ENCODE peak calls at places on chromosomes 1 and 21, in eight cellular contexts. T is stimulated activated CD8-positive, alpha-beta memory T cell treated with anti-CD3 and anti-CD28 coated beads, Interleukin-2, amount 100 ng/mL, for 48 hours; U is AG10803; N is hepatic stellate cell; G is glomerular endothelial cell; H is stimulated activated CD4-positive, alpha-beta T cell treated with anti-CD3 and anti-CD28 coated beads, TNF-alpha, amount 100 ng/mL, for 4 hours; E is activated CD8-positive, alpha-beta memory T cell treated with anti-CD3 and anti-CD28 coated beads, Interleukin-2, amount 50 U/mL, for 48 hours; V is AG08395. R is an unnamed sample.

GRCh38 chr1:64645742-64646141 is 99.1 kb upstream of the RAVER2 start:
- DNase-seq in E (no peak), V (no peak), H (no peak), N (no peak), T (no peak), U (no peak), G (no peak), R (no peak)

GRCh38 chr21:31967334-31967733 is 94.5 kb downstream of the HUNK start:
- DNase-seq in G (no peak), N (no peak), E (no peak), U (no peak), V (no peak), T (no peak), H (no peak), R (no peak)

GRCh38 chr1:165354739-165355138 is 1.8 kb downstream of the LMX1A start:
- DNase-seq in G (no peak), N (no peak), V (no peak), E (no peak), T (no peak), U (no peak), H (no peak), R (no peak)

GRCh38 chr1:30413111-30413440 is 310.3 kb downstream of the MATN1 start:
- DNase-seq in E (peak), G (no peak), U (no peak), T (no peak), V (no peak), H (no peak), N (no peak), R (no peak)

GRCh38 chr1:15296602-15297321 is 49.7 kb downstream of the FHAD1 start:
- DNase-seq in V (no peak), T (no peak), E (no peak), U (no peak), G (no peak), H (no peak), N (no peak), R (no peak)

GRCh38 chr1:156927215-156928042 is 7.0 kb downstream of the LRRC71 start:
- DNase-seq in V (peak), N (peak), G (no peak), U (peak), H (peak), T (peak), E (peak), R (peak)

GRCh38 chr1:156356875-156357534 is 12.0 kb upstream of the RHBG start:
- DNase-seq in H (peak), T (peak), G (no peak), E (peak), U (no peak), V (no peak), N (no peak), R (peak)

GRCh38 chr1:170893655-170894297 is 41.6 kb upstream of the MROH9 start:
- DNase-seq in V (peak), E (no peak), H (no peak), T (no peak), G (no peak), N (no peak), U (peak), R (no peak)

GRCh38 chr1:41357451-41358151 is 3.6 kb upstream of the FOXO6 start:
- DNase-seq in E (peak), H (no peak), U (no peak), V (no peak), N (peak), G (no peak), T (no peak), R (no peak)

GRCh38 chr21:41605178-41605933 is 97.4 kb upstream of the TMPRSS2 start:
- DNase-seq in E (no peak), U (no peak), H (no peak), G (no peak), V (no peak), N (no peak), T (no peak), R (no peak)

GRCh38 chr1:91807921-91808620 is 77.9 kb downstream of the TGFBR3 start:
- DNase-seq in U (no peak), H (no peak), E (no peak), T (no peak), G (no peak), N (no peak), V (no peak), R (no peak)

GRCh38 chr1:226549937-226550670 is 1.5 kb downstream of the STUM start:
- DNase-seq in H (no peak), V (no peak), E (peak), T (no peak), G (no peak), N (no peak), U (no peak), R (peak)

GRCh38 chr1:4180066-4180735 is 280.1 kb upstream of the C1orf174 start:
- DNase-seq in T (no peak), E (no peak), N (no peak), G (no peak), H (no peak), U (no peak), V (no peak), R (no peak)

GRCh38 chr1:247222840-247223239 is 33.0 kb upstream of the VN1R5 start:
- DNase-seq in T (no peak), N (no peak), V (no peak), G (no peak), E (no peak), U (no peak), H (no peak), R (no peak)

GRCh38 chr21:45971487-45972352 is 9.8 kb upstream of the COL6A1 start:
- DNase-seq in U (peak), N (peak), H (no peak), T (no peak), V (peak), G (no peak), E (peak), R (no peak)

GRCh38 chr1:223745731-223746130 is 33.4 kb downstream of the CAPN2 start:
- DNase-seq in E (no peak), U (peak), G (no peak), H (no peak), V (no peak), N (no peak), T (no peak), R (no peak)

GRCh38 chr1:17822741-17823426 is 67.8 kb downstream of the ACTL8 start:
- DNase-seq in T (no peak), E (no peak), U (no peak), G (no peak), N (no peak), V (no peak), H (no peak), R (no peak)

R was measured in activated CD4-positive, alpha-beta T cell treated with anti-CD3 and anti-CD28 coated beads, Interleukin-2, amount 10 ng/mL, durations not matched to agents 24 days and 14 days.